ENCODE peak calls at places on chromosomes 13 and 19, in four cellular contexts. J is PC-9, Y is NCI-H460, Q is pulmonary artery endothelial cell. N is an unnamed sample.

GRCh38 chr13:32040689-32041088 is 9.1 kb downstream of the FRY start:
- DNase-seq in J (no peak), Y (no peak), Q (no peak), N (no peak)

GRCh38 chr19:48465215-48465614 is 4.0 kb upstream of the CYTH2 start:
- DNase-seq in J (no peak), Y (no peak), Q (no peak), N (no peak)

GRCh38 chr13:28059214-28059613 is 41.2 kb downstream of the FLT3 start:
- DNase-seq in J (no peak), Y (peak; percentile 18), Q (no peak), N (peak; percentile 50)

GRCh38 chr19:33373701-33374405 is at the start of gene CEBPG:
- DNase-seq in J (no peak), Y (peak; percentile 54), Q (no peak), N (peak; percentile 66)

GRCh38 chr19:5271145-5271544 is 69.5 kb downstream of the PTPRS start:
- DNase-seq in J (no peak), Y (no peak), Q (no peak), N (no peak)

GRCh38 chr13:31742102-31742695 is 2.9 kb downstream of the RXFP2 start:
- DNase-seq in J (no peak), Y (peak; percentile 46), Q (peak; percentile 17), N (peak; percentile 63)

GRCh38 chr19:12237143-12237839 is 57.4 kb downstream of the ZNF44 start:
- DNase-seq in J (no peak), Y (no peak), Q (no peak), N (no peak)

GRCh38 chr19:48918801-48919247 is 14.7 kb upstream of the DHDH start:
- DNase-seq in J (no peak), Y (no peak), Q (no peak), N (peak; percentile 15)

GRCh38 chr19:19043481-19043880 is 10.1 kb downstream of the ARMC6 start:
- DNase-seq in J (no peak), Y (no peak), Q (no peak), N (no peak)

GRCh38 chr13:28531195-28531955 is 36.4 kb upstream of the FLT1 start:
- DNase-seq in J (no peak), Y (no peak), Q (peak; percentile 35), N (peak; percentile 94)

N was measured in dermis microvascular lymphatic vessel endothelial cell.